ENCODE peak calls at places on chromosomes 11 and 22, in seven cellular contexts. T is MCF 10A, D is OCI-LY7, U is choroid plexus epithelial cell, L is tibial artery, I is IMR-90, A is GM20000. K is an unnamed sample.

GRCh38 chr11:117204283-117205080 is 5.3 kb downstream of the TAGLN start:
- DNase-seq in L (no peak), D (no peak), T (no peak), I (no peak), A (no peak), U (no peak), K (no peak)

GRCh38 chr11:4704054-4704789 is at the start of gene MMP26:
- DNase-seq in A (no peak), D (no peak), L (no peak), I (no peak), T (no peak), U (no peak), K (no peak)

GRCh38 chr11:12187399-12187798 is 77.0 kb downstream of the MICAL2 start:
- DNase-seq in A (no peak), U (no peak), D (no peak), T (no peak), I (peak), L (no peak), K (no peak)

GRCh38 chr11:119808431-119809185 is 79.6 kb upstream of the NECTIN1 start:
- DNase-seq in A (no peak), U (no peak), L (no peak), T (no peak), I (no peak), D (no peak), K (no peak)

GRCh38 chr11:84981296-84981695 is 645.8 kb downstream of the DLG2 start:
- DNase-seq in T (peak), A (no peak), D (no peak), U (peak), I (no peak), L (no peak), K (no peak)

GRCh38 chr22:20244744-20245576 is 23.2 kb downstream of the RTN4R start:
- DNase-seq in T (no peak), L (no peak), U (no peak), D (peak), I (no peak), A (peak), K (no peak)

GRCh38 chr11:35163209-35163608 is 24.2 kb downstream of the CD44 start:
- DNase-seq in L (no peak), U (no peak), I (no peak), T (peak), D (no peak), A (no peak), K (peak)

GRCh38 chr22:22449819-22450218 is 58.7 kb downstream of the ZNF280B start:
- DNase-seq in A (no peak), I (no peak), L (no peak), T (no peak), U (no peak), D (no peak), K (no peak)

GRCh38 chr22:22935546-22936157 is 48.0 kb downstream of the IGLL5 start:
- DNase-seq in I (no peak), T (no peak), U (no peak), D (peak), L (no peak), A (peak), K (peak)

GRCh38 chr11:61384271-61385242 is 7.8 kb upstream of the TMEM216 start:
- DNase-seq in L (no peak), I (peak), U (peak), D (peak), A (no peak), T (peak), K (no peak)

GRCh38 chr22:41380993-41381328 is 781 bp upstream of the TEF start:
- DNase-seq in U (peak), I (peak), D (no peak), A (no peak), L (peak), T (peak), K (no peak)

GRCh38 chr11:127627629-127628462 is 627.3 kb upstream of the KIRREL3 start:
- DNase-seq in U (no peak), I (peak), T (peak), A (no peak), D (no peak), L (no peak), K (no peak)

GRCh38 chr11:61007383-61007970 is 36.0 kb downstream of the CD6 start:
- DNase-seq in T (no peak), U (no peak), A (peak), I (no peak), D (no peak), L (no peak), K (no peak)

GRCh38 chr11:35554491-35555237 is 29.2 kb upstream of the PAMR1 start:
- DNase-seq in A (no peak), I (peak), D (no peak), U (peak), L (no peak), T (no peak), K (no peak)

GRCh38 chr22:46465348-46465725 is 72.1 kb downstream of the CELSR1 start:
- DNase-seq in D (peak), I (no peak), U (no peak), A (no peak), T (no peak), L (no peak), K (no peak)

GRCh38 chr11:27100534-27100933 is 59.9 kb downstream of the BBOX1 start:
- DNase-seq in D (no peak), L (no peak), U (peak), I (no peak), A (no peak), T (no peak), K (no peak)

GRCh38 chr11:97110376-97110775 is 720.6 kb downstream of the JRKL start:
- DNase-seq in T (peak), A (no peak), D (no peak), I (no peak), U (no peak), L (no peak), K (no peak)

GRCh38 chr22:42697542-42698013 is 23.1 kb downstream of the A4GALT start:
- DNase-seq in D (no peak), U (peak), L (peak), T (peak), I (peak), A (no peak), K (no peak)

GRCh38 chr11:15534266-15534665 is 419.5 kb downstream of the INSC start:
- DNase-seq in T (no peak), L (no peak), U (no peak), A (no peak), I (no peak), D (no peak), K (no peak)

GRCh38 chr22:50672471-50673230 is at the start of gene SHANK3:
- DNase-seq in D (no peak), U (no peak), T (no peak), I (no peak), L (no peak), A (peak), K (no peak)

GRCh38 chr11:21105196-21105917 is 436.0 kb downstream of the NELL1 start:
- DNase-seq in L (no peak), A (no peak), I (no peak), T (no peak), U (no peak), D (no peak), K (no peak)

GRCh38 chr11:10441021-10441523 is 14.0 kb upstream of the AMPD3 start:
- DNase-seq in T (no peak), D (no peak), U (peak), A (no peak), L (no peak), I (peak), K (no peak)

GRCh38 chr22:44594951-44595350 is 96.9 kb upstream of the RTL6 start:
- DNase-seq in U (no peak), I (peak), A (no peak), L (no peak), D (no peak), T (no peak), K (no peak)

GRCh38 chr11:67302571-67303131 is 679 bp upstream of the SSH3 start:
- DNase-seq in A (no peak), I (peak), U (peak), L (peak), D (no peak), T (peak), K (peak)

GRCh38 chr11:29962243-29962642 is 54.6 kb downstream of the KCNA4 start:
- DNase-seq in D (peak), U (no peak), L (no peak), T (peak), I (no peak), A (no peak), K (no peak)

GRCh38 chr22:45164217-45165123 is 745 bp downstream of the NUP50 start:
- DNase-seq in A (peak), T (no peak), L (peak), D (peak), U (peak), I (no peak), K (no peak)

GRCh38 chr11:59615132-59615636 is 390 bp downstream of the OSBP start:
- DNase-seq in U (peak), I (no peak), D (peak), A (peak), L (peak), T (peak), K (peak)

GRCh38 chr11:1998290-1998689 is 648 bp upstream of the H19 start:
- DNase-seq in T (no peak), L (no peak), I (no peak), A (no peak), D (no peak), U (no peak), K (no peak)

DNA sequence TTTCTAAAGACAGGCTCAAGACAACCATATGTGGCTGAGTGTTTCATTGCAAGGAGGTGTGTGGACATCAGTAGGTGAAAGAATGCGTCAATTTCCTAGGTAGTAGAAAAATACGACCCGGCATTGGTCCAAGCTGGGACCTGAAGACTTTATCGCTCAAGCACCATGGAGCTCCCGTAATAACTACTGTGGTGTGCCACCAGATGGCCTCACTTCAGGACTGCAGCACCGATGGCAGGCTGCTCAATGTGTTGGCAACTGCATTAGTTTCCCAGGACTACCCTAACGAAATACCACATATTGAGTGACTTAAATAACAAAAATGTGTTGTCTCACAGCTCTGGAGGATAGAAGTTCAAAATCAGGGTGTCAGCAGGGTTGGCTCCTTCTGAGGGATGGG is 72.4 kb upstream of the FAT3 start:
- DNase-seq in U (no peak), I (no peak), D (no peak), L (no peak), A (no peak), T (peak), K (no peak)
- TF ChIP-seq CTCF in U (peak), I (no peak), D (no peak), L (no peak), A (no peak), T (no peak), K (no peak)

DNA sequence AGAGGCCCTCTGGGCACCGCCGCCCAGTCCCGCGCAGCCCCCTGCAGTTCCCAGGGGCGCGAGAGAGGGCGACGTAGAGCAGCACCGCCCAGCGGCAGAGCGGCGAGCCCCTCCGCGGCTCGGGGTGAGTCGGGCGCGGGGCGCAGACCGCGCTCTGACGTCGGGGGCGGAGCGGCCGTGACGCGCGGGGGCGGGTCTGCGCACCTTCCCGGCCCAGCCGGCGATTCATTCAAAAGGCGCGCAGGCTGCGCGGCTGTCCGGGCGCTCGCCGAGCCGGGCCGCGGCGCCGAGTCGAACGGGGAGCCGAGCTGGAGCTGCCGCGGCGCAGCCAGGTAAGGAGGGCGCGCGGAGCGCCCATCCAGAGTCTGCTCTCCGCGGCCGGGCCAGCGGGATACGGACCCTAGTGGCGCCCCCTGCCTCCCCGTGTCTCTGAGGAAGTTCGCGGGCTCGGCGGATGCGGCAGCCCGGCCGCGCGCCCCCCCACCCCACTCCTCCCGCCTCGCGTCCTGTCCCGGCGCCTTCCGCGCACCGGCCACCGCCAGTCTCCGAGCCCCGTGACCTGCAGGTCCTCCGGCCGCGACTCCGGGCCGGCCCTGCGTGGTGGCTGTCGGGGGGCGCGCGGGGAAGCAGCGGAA is at the start of gene RELT:
- DNase-seq in D (peak), T (peak), L (peak), U (peak), I (peak), A (peak), K (peak)
- TF ChIP-seq CTCF in D (peak), T (peak), L (peak), U (peak), I (peak), A (peak), K (peak)

GRCh38 chr11:69683764-69684333 is 8.7 kb upstream of the LTO1 start:
- DNase-seq in I (no peak), A (no peak), U (no peak), D (peak), T (peak), L (peak), K (no peak)
- TF ChIP-seq CTCF in I (peak), A (peak), U (peak), D (peak), T (peak), L (no peak), K (peak)

DNA sequence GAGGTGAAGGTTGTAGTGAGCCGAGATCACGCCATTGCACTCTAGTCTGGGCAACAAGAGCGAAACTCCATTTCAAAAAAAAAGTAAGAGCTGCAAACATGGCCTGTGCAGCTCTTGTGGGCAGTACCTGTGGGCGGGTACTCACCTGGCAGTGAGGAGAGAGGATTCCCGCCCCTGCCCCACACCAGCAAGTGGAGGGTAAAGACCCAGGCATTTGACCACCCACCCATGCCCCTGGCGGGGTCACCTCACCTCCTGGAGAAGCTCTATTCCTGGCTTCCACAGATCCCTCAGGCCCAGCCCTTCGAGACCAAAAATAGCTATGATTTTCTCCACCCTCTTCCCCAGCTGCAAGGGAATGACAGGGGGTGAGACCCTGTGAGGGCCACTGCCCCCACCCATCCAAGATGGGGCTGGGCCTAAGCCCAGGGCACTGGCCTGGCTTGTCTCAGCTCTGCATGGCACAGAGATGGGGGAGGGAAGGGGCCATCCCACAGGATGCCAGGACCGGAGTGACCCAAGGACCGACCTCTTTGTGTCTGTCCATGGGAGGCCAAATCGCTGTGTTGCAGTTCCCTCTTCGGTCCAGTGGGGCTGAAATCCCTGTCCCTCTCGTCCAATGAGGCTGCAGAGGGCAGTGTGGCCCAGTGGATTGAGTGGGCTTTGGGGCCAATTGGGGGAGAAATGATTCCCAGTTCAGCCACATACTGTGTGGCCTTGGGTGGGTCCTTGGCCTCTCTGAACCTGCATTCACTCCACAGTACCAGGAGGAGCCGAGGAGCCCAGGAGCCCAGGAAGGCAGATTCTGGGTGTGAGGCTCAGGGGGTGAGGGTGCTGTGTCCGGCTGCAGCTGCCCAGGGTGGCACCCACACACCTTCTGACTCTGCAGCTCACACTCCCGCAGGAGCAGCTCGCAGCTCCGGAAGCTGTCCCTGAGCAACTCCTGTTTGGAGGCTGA is 14.6 kb downstream of the SEC14L6 start:
- DNase-seq in T (no peak), I (no peak), U (no peak), A (no peak), L (no peak), D (no peak), K (no peak)
- TF ChIP-seq CTCF in T (no peak), I (no peak), U (no peak), A (no peak), L (no peak), D (no peak), K (no peak)

GRCh38 chr11:70226967-70227366 is 23.9 kb downstream of the FADD start:
- DNase-seq in I (no peak), D (no peak), T (peak), U (peak), A (no peak), L (no peak), K (no peak)
- TF ChIP-seq CTCF in I (peak), D (peak), T (peak), U (peak), A (no peak), L (no peak), K (peak)

GRCh38 chr11:9121397-9121796 is 30.0 kb upstream of the SCUBE2 start:
- DNase-seq in T (no peak), U (no peak), D (no peak), I (no peak), L (no peak), A (no peak), K (no peak)

GRCh38 chr11:9118277-9118676 is 26.9 kb upstream of the SCUBE2 start:
- DNase-seq in I (no peak), U (no peak), D (no peak), T (no peak), A (no peak), L (no peak), K (no peak)

GRCh38 chr11:9125185-9125886 is 33.9 kb upstream of the SCUBE2 start:
- DNase-seq in A (no peak), L (no peak), D (no peak), I (no peak), U (no peak), T (no peak), K (no peak)

GRCh38 chr11:9123595-9124304 is 32.4 kb upstream of the SCUBE2 start:
- DNase-seq in T (no peak), D (no peak), L (no peak), A (no peak), U (no peak), I (no peak), K (no peak)

DNA sequence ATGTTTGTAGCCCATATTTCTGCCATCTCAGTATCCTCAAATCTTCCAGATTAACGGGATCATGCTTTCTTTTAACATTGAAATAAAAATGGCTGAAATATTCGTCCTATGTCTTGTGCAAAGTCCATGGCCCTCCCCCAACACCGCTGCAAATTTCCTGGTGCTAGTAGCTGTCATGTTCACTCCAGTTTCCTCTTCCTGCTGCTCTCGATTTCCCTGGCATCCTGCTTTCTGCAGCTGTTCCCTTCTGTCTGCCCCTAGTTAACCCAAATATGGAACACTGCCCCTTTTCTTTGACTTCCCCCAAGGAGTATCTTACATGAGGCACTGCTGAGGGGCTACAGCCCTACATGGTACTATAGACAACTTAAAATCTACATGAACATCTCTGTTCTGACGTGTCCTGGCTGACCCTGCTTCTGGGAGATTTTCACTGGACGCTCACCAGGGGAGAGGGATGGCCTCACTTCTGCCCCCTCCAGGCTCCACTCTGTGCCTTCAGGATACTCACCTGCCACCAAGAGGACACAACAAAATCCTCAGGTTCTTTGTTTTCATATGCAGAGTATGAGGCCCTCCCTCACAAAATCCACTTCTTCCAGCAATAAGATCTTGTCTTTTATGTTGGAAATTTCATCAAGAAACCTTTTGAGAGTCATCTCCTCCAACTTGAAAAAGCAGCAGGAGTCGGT is 29.4 kb upstream of the SCUBE2 start:
- DNase-seq in I (no peak), T (no peak), D (no peak), L (no peak), U (no peak), A (no peak), K (no peak)
- TF ChIP-seq CTCF in I (peak), T (no peak), D (peak), L (no peak), U (peak), A (no peak), K (no peak)

DNA sequence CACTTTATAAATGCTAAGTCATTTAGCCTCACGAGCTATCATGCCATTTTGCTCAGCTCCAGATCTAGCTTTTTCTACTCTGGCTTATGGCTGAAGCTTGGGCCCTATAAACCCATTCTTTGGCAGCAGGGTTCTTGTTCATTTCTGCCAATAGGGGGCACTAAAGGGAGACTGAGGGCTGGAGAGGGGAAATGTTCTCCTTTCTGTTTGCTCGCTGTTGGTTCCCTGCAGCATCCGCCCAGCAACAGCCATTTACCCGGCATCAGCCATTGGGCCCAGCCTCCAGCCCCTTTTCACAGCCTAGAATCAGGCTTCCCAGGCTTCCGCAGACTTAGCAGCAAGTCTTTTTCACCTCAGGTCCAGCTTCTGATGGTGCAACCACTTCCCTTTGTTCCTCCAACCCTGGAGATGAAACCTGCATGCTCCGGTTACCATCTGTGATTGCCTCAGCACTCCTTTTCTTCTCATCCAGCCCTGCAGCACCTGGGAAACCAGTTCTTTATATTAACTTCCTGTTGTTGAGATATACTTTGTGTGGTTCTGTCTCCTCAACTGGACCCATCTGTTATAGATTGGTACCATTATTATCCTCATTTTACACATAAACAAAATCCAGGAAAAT is 4.2 kb upstream of the ME3 start:
- DNase-seq in U (no peak), I (no peak), A (peak), L (no peak), T (peak), D (peak), K (no peak)
- TF ChIP-seq CTCF in U (peak), I (no peak), A (peak), L (peak), T (peak), D (peak), K (peak)

GRCh38 chr11:75815345-75815983 is 454 bp downstream of the UVRAG start:
- DNase-seq in T (no peak), D (peak), L (no peak), A (peak), U (peak), I (peak), K (no peak)
- TF ChIP-seq CTCF in T (peak), D (peak), L (no peak), A (no peak), U (no peak), I (no peak), K (no peak)

K was measured in CD14-positive monocyte.